ENCODE peak calls at places on chromosomes 1 and 21, in eight cellular contexts. V is PC-9, G is cardiac muscle cell, C is aorta, B is choroid plexus epithelial cell, S is HAP-1, N is esophagus squamous epithelium, F is activated T-cell treated with anti-CD3 and anti-CD28 coated beads for 1 hour. Z is an unnamed sample.

GRCh38 chr1:173870252-173871075 is 2.3 kb downstream of the ZBTB37 start:
- DNase-seq in V (no peak), G (no peak), C (no peak), B (no peak), S (no peak), N (no peak), F (no peak), Z (no peak)

GRCh38 chr1:101174722-101175121 is 62.1 kb upstream of the S1PR1 start:
- DNase-seq in V (peak), G (peak), C (no peak), B (peak), S (no peak), N (no peak), F (no peak), Z (peak)

GRCh38 chr1:62508187-62508758 is 71.4 kb downstream of the USP1 start:
- DNase-seq in V (peak), G (peak), C (no peak), B (peak), S (peak), N (no peak), F (no peak), Z (peak)

GRCh38 chr1:1072849-1073742 is 1.0 kb downstream of the RNF223 start:
- DNase-seq in V (peak), G (no peak), C (no peak), B (no peak), S (no peak), N (no peak), F (no peak), Z (no peak)

GRCh38 chr1:1371354-1371740 is 3.7 kb downstream of the AURKAIP1 start:
- DNase-seq in V (no peak), G (peak), C (no peak), B (no peak), S (no peak), N (no peak), F (no peak), Z (no peak)

GRCh38 chr1:8870605-8871538 is 7.6 kb downstream of the ENO1 start:
- DNase-seq in V (no peak), G (no peak), C (no peak), B (peak), S (no peak), N (no peak), F (no peak), Z (no peak)

GRCh38 chr1:57058652-57059501 is 93.1 kb upstream of the C8B start:
- DNase-seq in V (no peak), G (no peak), C (no peak), B (no peak), S (no peak), N (no peak), F (no peak), Z (no peak)

GRCh38 chr21:42524341-42525227 is 10.9 kb downstream of the SLC37A1 start:
- DNase-seq in V (no peak), G (no peak), C (peak), B (peak), S (peak), N (no peak), F (no peak), Z (peak)

GRCh38 chr1:111191496-111191895 is 8.9 kb downstream of the DENND2D start:
- DNase-seq in V (no peak), G (peak), C (no peak), B (peak), S (no peak), N (no peak), F (no peak), Z (peak)

Z was measured in astrocyte of the spinal cord.